ENCODE peak calls at places on chromosomes 16 and 17, in six cellular contexts. C is esophagus squamous epithelium, L is stomach, E is fibroblast of mammary gland, B is HCT116, S is IMR-90. J is an unnamed sample.
A peak's percentile ranks its signal among the peaks of the same experiment; 100 is the strongest.

GRCh38 chr17:50883850-50884291 is 17.7 kb upstream of the TOB1 start:
- DNase-seq in S (no peak), E (no peak), C (no peak), B (no peak), L (peak; percentile 53), J (no peak)

GRCh38 chr17:2955931-2956582 is 107.3 kb downstream of the OR1D5 start:
- DNase-seq in L (peak; percentile 25), B (no peak), S (no peak), E (no peak), C (no peak), J (no peak)

GRCh38 chr16:1823821-1824220 is 2.8 kb downstream of the HAGH start:
- DNase-seq in C (no peak), E (peak; percentile 35), B (no peak), L (peak; percentile 55), S (peak; percentile 59), J (no peak)

GRCh38 chr17:146546-146945 is 9.2 kb downstream of the SCGB1C2 start:
- DNase-seq in S (no peak), L (peak; percentile 10), E (no peak), C (no peak), B (no peak), J (no peak)

GRCh38 chr17:51391992-51392654 is 131.8 kb downstream of the UTP18 start:
- DNase-seq in B (peak; percentile 32), L (no peak), E (no peak), C (no peak), S (no peak), J (no peak)

GRCh38 chr16:85465328-85466307 is 147.5 kb upstream of the GSE1 start:
- DNase-seq in L (no peak), S (peak; percentile 76), E (peak; percentile 83), C (no peak), B (no peak), J (no peak)

GRCh38 chr16:743794-744500 is 3.1 kb upstream of the CIAO3 start:
- DNase-seq in S (no peak), L (no peak), C (no peak), B (no peak), E (no peak), J (no peak)

GRCh38 chr17:78826836-78827509 is 13.6 kb downstream of the USP36 start:
- DNase-seq in L (no peak), E (no peak), B (no peak), C (no peak), S (no peak), J (no peak)

GRCh38 chr17:38403491-38403890 is 24.8 kb upstream of the ARHGAP23 start:
- DNase-seq in B (no peak), C (no peak), E (peak; percentile 52), L (no peak), S (peak; percentile 20), J (peak; percentile 45)

GRCh38 chr17:30173649-30174048 is 57.0 kb downstream of the NSRP1 start:
- DNase-seq in C (no peak), E (no peak), S (no peak), L (no peak), B (no peak), J (no peak)

GRCh38 chr16:29806096-29806579 is at the start of gene MAZ:
- DNase-seq in B (peak; percentile 83), C (no peak), E (peak; percentile 92), S (peak; percentile 91), L (no peak), J (peak; percentile 87)

GRCh38 chr17:76354747-76355310 is 1.1 kb upstream of the PRPSAP1 start:
- DNase-seq in B (no peak), C (no peak), E (no peak), L (no peak), S (no peak), J (no peak)

GRCh38 chr17:9828296-9829059 is 2.8 kb downstream of the GLP2R start:
- DNase-seq in C (no peak), E (no peak), S (peak; percentile 19), L (no peak), B (no peak), J (no peak)

GRCh38 chr17:58741121-58741625 is 14.5 kb upstream of the PPM1E start:
- DNase-seq in L (no peak), B (peak; percentile 59), E (peak; percentile 45), S (peak; percentile 81), C (no peak), J (no peak)

GRCh38 chr17:7922499-7923289 is 6.6 kb upstream of the RNF227 start:
- DNase-seq in L (peak; percentile 89), S (peak; percentile 67), E (peak; percentile 74), C (no peak), B (no peak), J (no peak)

GRCh38 chr16:2856686-2857450 is 1.1 kb downstream of the PRSS22 start:
- DNase-seq in B (no peak), C (no peak), S (no peak), E (no peak), L (no peak), J (no peak)

GRCh38 chr17:27449541-27449940 is 6.7 kb upstream of the KSR1 start:
- DNase-seq in L (no peak), C (no peak), E (no peak), S (no peak), B (no peak), J (no peak)

GRCh38 chr16:1613728-1614225 is 1.6 kb downstream of the CRAMP1 start:
- DNase-seq in B (no peak), L (peak; percentile 30), E (no peak), C (no peak), S (no peak), J (no peak)

GRCh38 chr17:39636927-39637736 is at the start of gene STARD3:
- DNase-seq in E (peak; percentile 75), S (peak; percentile 82), L (peak; percentile 95), B (peak; percentile 73), C (peak; percentile 33), J (peak; percentile 54)
- TF ChIP-seq CTCF in E (no peak), S (peak; percentile 14), L (no peak), B (no peak), C (no peak), J (no peak)

DNA sequence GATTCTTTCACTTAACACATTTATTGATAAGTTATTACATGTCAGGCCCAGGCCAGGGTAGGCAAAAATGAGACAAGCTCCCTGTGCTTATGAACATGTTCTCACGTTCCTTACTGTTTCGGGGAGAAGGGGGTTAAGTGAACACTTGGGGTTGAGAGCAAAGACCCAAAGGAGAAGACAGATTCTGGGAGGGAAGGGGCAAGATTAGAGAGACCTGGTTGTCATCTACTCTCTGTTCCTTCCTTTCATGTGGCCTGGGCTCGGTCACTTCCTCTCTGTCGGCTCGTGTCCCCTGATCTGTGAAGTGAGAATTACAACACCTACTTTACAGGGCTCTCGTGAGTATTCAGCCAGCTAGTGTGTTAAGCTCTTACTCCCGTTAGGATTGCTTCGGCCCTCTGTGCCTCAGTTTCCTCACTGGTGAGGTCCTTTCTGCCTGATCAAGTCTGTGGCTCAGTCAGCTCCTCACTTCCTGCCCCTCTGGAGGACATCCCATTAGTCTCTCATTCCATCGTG is 38.8 kb downstream of the PLCG2 start:
- DNase-seq in S (no peak), E (no peak), B (no peak), C (no peak), L (peak; percentile 34), J (no peak)
- H3K4me3 ChIP-seq in S (no peak overlapping the region), E (no peak overlapping the region), B (no peak overlapping the region), C (no peak overlapping the region), L (no peak overlapping the region), J (no peak overlapping the region)

GRCh38 chr16:69563605-69564580 is 1.9 kb upstream of the NFAT5 start:
- DNase-seq in B (no peak), E (peak; percentile 38), C (no peak), L (no peak), S (peak; percentile 65), J (no peak)

GRCh38 chr16:69566437-69567030 is 768 bp downstream of the NFAT5 start:
- DNase-seq in B (no peak), L (peak; percentile 45), C (no peak), S (peak; percentile 68), E (peak; percentile 72), J (no peak)

GRCh38 chr16:69564845-69565610 is 738 bp upstream of the NFAT5 start:
- DNase-seq in S (no peak), B (no peak), E (no peak), C (no peak), L (no peak), J (no peak)

GRCh38 chr16:69567031-69567680 is 1.4 kb downstream of the NFAT5 start:
- DNase-seq in B (no peak), L (no peak), S (peak; percentile 33), C (no peak), E (no peak), J (no peak)

DNA sequence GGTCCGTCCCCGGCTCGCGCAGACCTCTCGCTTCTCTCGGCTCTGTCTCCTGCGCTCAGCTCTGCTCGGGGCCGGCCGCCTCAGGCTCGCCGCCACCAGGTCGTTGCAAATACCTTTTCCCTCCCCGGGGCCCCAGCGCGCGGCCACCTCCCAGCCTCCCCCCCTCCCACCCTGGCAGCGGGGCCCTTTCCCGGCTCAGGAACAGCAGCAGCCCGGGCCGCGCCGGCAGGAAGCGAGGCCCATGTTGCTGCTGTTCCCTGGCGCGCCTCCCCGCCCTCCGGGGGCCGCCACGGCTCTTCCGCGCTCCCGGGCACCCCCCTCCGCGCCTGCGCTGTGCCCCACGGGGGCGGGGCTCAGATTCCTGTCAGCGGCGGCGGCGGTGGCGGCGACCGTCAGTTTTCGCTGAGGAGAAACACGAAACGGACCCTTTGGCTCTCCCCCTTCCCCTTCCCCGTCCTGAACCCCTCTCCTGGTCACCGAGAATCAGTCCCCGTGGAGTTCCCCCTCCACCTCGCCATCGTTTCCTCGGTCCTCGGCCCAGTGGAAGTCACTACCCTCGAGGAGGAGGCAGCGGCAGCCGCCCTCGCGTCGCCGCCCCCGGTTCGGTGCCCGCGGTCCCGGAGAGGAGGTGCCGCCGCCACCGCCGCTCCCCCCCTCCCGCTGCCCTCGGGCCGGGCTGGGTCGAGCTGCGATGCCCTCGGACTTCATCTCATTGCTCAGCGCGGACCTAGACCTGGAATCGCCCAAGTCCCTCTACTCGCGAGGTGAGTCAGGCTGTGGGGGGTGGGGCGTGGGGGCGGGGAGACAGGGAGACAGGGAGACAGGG is at the start of gene NFAT5:
- DNase-seq in L (peak; percentile 92), S (peak; percentile 74), C (peak; percentile 48), B (peak; percentile 42), E (peak; percentile 61), J (no peak)
- TF ChIP-seq CTCF in L (no peak), S (no peak), C (no peak), B (no peak), E (no peak), J (peak; percentile 24)

DNA sequence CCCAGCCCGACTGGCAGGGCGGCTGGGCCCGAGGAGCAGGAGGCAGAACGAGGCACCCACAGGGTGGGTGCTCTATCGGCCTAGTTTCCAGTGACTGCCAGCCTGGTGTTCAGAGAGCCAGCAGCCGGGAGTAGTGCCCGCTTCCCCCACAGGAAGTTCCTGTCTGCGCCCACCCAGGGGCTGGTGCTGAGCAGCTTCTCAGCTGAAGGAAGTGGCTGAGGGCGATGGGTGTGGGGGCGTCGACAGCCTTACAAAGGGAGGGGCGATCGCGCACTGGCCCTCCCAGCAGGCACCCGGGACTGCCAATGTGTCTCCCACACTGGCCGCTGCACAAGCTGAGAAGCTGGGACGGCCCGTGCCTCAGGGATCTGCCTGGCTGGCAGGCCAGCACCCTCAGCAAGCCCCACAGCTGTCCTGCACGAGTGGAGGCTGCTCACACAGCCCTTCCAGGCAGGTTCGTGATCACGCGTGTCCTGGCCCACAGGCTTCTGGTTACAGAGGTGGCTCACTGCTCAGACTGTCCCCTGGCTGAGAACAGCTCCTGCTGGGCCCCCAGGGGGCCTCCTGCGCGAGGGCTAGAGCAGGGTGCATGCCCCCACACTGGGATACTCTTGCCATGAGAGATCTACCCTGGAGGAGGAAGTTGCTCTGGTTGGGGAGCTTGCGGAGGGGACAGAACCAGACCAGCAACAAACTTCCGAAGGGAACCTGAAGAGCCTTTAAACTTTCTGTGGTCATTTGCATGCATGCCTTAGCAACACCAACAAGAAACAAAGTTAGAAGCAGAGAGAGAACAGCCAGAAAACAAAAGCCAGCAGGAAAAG is 2.5 kb downstream of the RNF166 start:
- DNase-seq in S (no peak), E (no peak), C (no peak), L (peak; percentile 43), B (no peak), J (no peak)
- H3K4me3 ChIP-seq in S (no peak overlapping the region), E (no peak overlapping the region), C (peak overlapping the region; percentile 34), L (peak overlapping the region; percentile 5), B (no peak overlapping the region), J (no peak overlapping the region)